ENCODE peak calls at places on chromosomes 3 and 15, in five cellular contexts. P is neural progenitor cell, U is PC-3, O is GM23248, R is HCT116. E is an unnamed sample.

GRCh38 chr3:115071122-115071521 is 76.0 kb downstream of the ZBTB20 start:
- DNase-seq in O (peak), U (no peak), R (no peak), P (no peak), E (no peak)

GRCh38 chr3:52524258-52524751 is 9.4 kb downstream of the NT5DC2 start:
- DNase-seq in R (no peak), U (no peak), P (no peak), O (no peak), E (no peak)

GRCh38 chr3:114554716-114555115 is 260.9 kb downstream of the TIGIT start:
- DNase-seq in U (no peak), P (no peak), R (no peak), O (peak), E (no peak)

GRCh38 chr3:143974181-143974876 is 2.7 kb downstream of the DIPK2A start:
- DNase-seq in P (no peak), R (no peak), U (no peak), O (no peak), E (no peak)

GRCh38 chr3:359672-360071 is 163.1 kb downstream of the CHL1 start:
- DNase-seq in U (no peak), O (no peak), R (no peak), P (no peak), E (no peak)

GRCh38 chr3:110576962-110577361 is 494.7 kb upstream of the NECTIN3 start:
- DNase-seq in U (peak), O (peak), R (peak), P (peak), E (no peak)

GRCh38 chr15:71788646-71789579 is 21.4 kb upstream of the NR2E3 start:
- DNase-seq in R (no peak), O (no peak), P (no peak), U (no peak), E (no peak)

GRCh38 chr3:183988216-183988790 is 29.4 kb downstream of the ABCC5 start:
- DNase-seq in R (no peak), U (no peak), P (no peak), O (peak), E (no peak)

GRCh38 chr3:174442317-174442682 is 416.8 kb upstream of the NAALADL2 start:
- DNase-seq in R (no peak), O (peak), U (peak), P (no peak), E (no peak)

GRCh38 chr3:126517291-126517951 is at the start of gene UROC1:
- DNase-seq in R (no peak), O (no peak), P (no peak), U (no peak), E (no peak)

GRCh38 chr3:31399270-31399669 is 133.5 kb upstream of the STT3B start:
- DNase-seq in O (no peak), R (no peak), U (no peak), P (no peak), E (no peak)

GRCh38 chr3:80263260-80263659 is 495.5 kb upstream of the ROBO1 start:
- DNase-seq in U (no peak), P (no peak), O (no peak), R (no peak), E (no peak)

GRCh38 chr3:9715127-9715526 is 11.5 kb downstream of the CPNE9 start:
- DNase-seq in R (peak), U (peak), O (no peak), P (peak), E (no peak)

DNA sequence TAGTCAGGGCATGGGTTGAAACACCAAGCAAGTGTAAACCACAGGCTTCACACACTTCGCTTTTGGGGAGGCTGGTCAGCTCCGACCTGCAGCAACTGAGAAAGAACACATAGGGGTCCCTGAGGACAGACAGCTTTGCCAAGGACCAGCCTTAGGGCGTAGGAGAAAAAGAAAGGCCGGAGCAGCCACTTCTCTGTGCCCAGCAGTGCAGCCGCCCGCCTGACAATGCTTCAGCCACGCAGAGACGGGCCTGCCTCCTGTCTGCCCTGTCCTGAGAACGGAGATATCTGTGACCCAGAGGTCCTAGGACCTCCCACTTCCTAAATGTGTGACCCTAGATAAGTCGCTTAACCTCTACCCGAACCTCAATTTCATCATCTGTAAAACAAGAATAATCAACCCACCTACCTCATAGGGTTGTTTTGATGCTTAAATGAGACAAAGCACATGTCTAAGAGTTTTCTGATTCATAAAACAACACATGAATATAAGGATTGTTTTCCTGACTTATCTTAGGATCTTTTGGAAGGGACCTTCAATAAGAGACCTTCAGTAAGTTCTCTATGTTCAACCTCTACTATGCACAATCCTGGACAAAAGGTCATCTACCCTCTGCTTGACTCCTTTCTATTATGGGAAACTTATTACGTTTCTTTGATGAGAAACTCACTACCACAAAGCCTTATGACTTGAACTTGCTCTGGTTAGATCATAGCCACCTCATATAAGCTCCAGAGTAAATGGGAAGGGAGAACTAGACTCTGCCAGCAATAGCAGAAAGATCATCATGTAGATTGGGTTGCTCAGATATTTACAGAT is 32.9 kb upstream of the RFTN1 start:
- DNase-seq in R (no peak), P (no peak), U (no peak), O (no peak), E (no peak)
- TF ChIP-seq EZH2phosphoT487 in R (no peak), P (no peak), U (no peak), O (no peak), E (no peak)

GRCh38 chr3:64443553-64444331 is 218.5 kb upstream of the PRICKLE2 start:
- DNase-seq in O (peak), P (no peak), U (no peak), R (no peak), E (no peak)

GRCh38 chr3:64441861-64442260 is 216.6 kb upstream of the PRICKLE2 start:
- DNase-seq in R (no peak), O (no peak), U (no peak), P (no peak), E (no peak)

GRCh38 chr3:64445318-64446300 is 220.3 kb upstream of the PRICKLE2 start:
- DNase-seq in R (no peak), U (no peak), O (peak), P (peak), E (no peak)

GRCh38 chr3:64449026-64449425 is 223.8 kb upstream of the PRICKLE2 start:
- DNase-seq in P (no peak), R (no peak), O (no peak), U (no peak), E (no peak)

GRCh38 chr3:64444619-64445317 is 219.5 kb upstream of the PRICKLE2 start:
- DNase-seq in P (peak), O (peak), R (no peak), U (no peak), E (peak)
- TF ChIP-seq EZH2 in P (no peak), O (no peak), R (no peak), U (no peak), E (no peak)

DNA sequence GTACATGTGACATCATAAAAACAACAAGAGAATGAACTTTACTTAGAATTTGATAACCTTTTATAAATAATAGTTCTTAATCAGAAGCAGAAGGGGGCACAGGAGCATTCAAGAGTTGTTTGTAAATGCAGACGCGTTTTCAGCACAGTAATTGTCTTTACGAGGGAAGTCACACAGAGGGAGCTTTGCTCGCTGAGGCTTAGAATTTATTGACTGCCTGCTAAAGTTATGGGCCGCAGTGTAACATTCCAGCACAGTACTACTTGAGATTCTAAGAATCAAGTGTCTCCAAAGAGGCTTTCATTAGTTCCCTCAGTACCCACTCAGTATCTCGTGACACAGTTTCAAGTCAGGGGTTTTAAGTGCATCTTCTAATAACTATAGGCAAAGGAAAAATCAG is 288.7 kb downstream of the NR2F2 start:
- DNase-seq in U (no peak), R (no peak), O (no peak), P (peak), E (no peak)
- TF ChIP-seq EZH2phosphoT487 in U (no peak), R (no peak), O (no peak), P (no peak), E (no peak)

GRCh38 chr3:148697311-148698189 is at the start of gene AGTR1:
- DNase-seq in R (no peak), P (peak), O (peak), U (no peak), E (no peak)
- TF ChIP-seq EZH2 in R (no peak), P (no peak), O (no peak), U (peak), E (no peak)

GRCh38 chr3:187114511-187114910 is 24.8 kb downstream of the RPL39L start:
- DNase-seq in P (no peak), R (no peak), O (no peak), U (no peak), E (no peak)

GRCh38 chr3:187107989-187108388 is 31.3 kb downstream of the RPL39L start:
- DNase-seq in R (no peak), O (no peak), P (no peak), U (no peak), E (no peak)

GRCh38 chr3:187110156-187110555 is 29.1 kb downstream of the RPL39L start:
- DNase-seq in U (no peak), P (no peak), R (no peak), O (no peak), E (no peak)

DNA sequence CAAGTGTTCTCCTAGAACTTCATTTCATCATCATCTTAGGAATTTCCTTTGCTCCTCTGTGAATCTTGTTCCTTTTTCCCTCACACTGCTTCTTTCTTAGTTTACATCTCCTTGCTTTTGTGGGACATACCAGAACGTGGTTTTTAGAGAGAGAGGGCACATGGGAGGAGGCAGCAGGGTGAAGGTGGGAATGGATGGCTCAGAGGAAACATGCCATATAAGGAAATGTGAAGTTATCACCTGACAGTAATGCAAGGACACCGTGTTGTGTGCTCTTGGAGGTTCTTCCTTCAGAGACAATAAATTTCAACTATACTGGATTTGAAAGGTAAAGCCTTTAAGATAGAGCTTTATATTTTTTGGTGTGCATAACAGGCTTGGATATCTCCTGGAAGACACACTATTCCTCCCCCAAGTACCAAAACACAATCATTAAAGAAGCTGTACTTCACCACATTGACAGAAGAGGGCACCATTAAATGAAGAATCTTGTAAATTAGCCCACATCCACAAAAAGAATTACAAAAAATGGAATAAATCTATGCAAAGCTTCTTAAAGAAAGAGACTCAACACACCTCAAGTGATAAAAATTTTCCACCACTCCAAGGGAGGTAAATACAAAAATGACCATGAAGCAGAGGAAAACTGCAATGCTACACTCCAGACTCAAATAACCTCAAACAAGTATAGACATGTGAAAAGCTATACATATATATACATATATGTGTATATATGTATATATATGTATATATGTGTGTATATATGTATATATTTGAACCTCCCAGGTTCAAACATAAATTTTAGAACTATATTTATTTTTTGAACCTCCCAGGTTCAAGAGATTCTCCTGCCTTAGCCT is 26.1 kb downstream of the RPL39L start:
- DNase-seq in P (no peak), R (peak), O (peak), U (peak), E (peak)
- TF ChIP-seq EZH2phosphoT487 in P (no peak), R (no peak), O (no peak), U (no peak), E (no peak)

DNA sequence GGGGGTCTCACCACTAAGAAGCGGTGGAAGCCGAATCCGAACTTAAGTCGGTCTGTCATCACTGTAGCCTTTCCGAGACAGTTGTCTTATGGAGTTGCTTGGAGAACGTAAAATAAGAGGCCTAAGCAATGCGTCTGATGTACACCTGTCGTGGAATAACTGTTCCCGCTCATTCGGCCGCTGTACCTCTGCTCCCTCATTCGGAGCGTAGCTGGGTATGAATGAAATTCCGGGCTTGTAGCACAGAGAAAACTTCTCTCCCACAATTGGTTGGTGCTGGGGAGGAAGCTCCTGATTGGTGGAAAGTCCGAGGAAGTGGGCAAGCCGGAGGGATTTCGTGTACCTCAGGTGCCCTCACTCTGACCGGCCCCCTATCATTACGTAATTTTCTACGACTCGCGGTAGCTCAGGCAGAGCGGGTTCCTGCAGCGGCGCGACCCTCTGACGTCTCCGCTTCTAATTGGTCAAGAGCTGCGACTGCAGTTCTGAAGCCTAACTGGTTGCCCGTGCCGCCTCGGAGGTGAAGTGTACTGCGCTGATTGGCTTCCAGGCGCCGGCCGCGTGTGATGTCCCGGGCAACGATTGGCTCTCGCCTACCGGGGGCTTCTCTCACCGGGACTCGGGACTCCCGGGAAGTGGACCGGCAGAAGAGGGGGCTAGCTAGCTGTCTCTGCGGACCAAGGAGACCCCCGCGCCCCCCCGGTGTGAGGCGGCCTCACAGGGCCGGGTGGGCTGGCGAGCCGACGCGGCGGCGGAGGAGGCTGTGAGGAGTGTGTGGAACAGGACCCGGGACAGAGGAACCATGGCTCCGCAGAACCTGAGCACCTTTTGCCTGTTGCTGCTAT is at the start of gene DNAJB11:
- DNase-seq in R (peak), P (peak), O (peak), U (peak), E (peak)
- TF ChIP-seq EZH2 in R (no peak), P (no peak), O (no peak), U (no peak), E (no peak)

GRCh38 chr15:68578960-68579935 is at the start of gene CORO2B:
- DNase-seq in P (peak), O (peak), R (no peak), U (peak), E (no peak)

GRCh38 chr15:68582236-68582635 is 3.4 kb downstream of the CORO2B start:
- DNase-seq in U (no peak), R (no peak), P (no peak), O (no peak), E (no peak)

GRCh38 chr15:68581725-68582124 is 2.9 kb downstream of the CORO2B start:
- DNase-seq in O (no peak), P (no peak), U (no peak), R (no peak), E (no peak)

GRCh38 chr15:68580026-68580882 is 1.5 kb downstream of the CORO2B start:
- DNase-seq in O (no peak), U (no peak), R (no peak), P (no peak), E (no peak)

DNA sequence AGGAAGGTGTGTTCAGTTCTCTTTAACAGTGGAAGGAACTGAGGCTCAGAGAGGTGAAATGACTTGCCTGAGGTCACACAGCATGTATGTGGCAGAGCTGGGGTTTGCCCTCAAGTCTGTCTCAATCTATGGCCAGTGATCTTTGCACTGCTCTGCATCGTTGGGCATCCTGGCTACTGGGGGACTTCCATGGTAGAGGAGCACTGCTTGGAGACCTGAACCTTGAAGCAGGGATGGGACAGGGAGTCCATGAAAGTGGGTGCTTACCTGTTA is 2.0 kb downstream of the CORO2B start:
- DNase-seq in O (no peak), P (no peak), R (no peak), U (no peak), E (no peak)
- TF ChIP-seq EZH2phosphoT487 in O (no peak), P (no peak), R (no peak), U (no peak), E (no peak)

DNA sequence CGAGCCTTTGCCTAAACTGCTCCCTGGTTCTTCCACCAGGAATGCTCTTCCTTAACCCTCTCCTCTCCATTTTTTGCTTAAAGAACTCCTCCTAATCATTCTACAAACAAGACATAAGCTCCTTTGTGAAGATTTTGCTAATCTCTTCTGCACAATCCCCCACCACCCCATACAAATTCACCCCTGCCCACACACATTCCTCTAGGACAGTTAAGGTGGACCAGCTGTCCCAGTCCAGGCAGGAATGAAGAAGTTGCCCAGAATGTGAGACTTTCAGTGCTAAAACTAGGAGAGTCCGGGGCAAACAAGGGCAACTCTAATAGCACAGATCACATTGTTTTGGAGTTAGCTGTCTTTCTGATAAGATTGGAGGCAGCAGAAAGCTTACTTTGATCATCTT is 13.9 kb upstream of the FAM174B start:
- DNase-seq in U (no peak), P (peak), R (no peak), O (no peak), E (no peak)
- TF ChIP-seq EZH2 in U (no peak), P (no peak), R (no peak), O (no peak), E (no peak)

GRCh38 chr15:77550275-77551251 is 82.1 kb downstream of the LINGO1 start:
- DNase-seq in O (no peak), U (no peak), R (no peak), P (no peak), E (no peak)

GRCh38 chr15:77547801-77548607 is 84.7 kb downstream of the LINGO1 start:
- DNase-seq in U (no peak), R (no peak), O (no peak), P (no peak), E (no peak)

GRCh38 chr15:77549552-77550274 is 83.0 kb downstream of the LINGO1 start:
- DNase-seq in R (no peak), P (no peak), O (no peak), U (no peak), E (no peak)

GRCh38 chr15:77546870-77547269 is 85.8 kb downstream of the LINGO1 start:
- DNase-seq in R (no peak), O (no peak), U (no peak), P (no peak), E (no peak)

DNA sequence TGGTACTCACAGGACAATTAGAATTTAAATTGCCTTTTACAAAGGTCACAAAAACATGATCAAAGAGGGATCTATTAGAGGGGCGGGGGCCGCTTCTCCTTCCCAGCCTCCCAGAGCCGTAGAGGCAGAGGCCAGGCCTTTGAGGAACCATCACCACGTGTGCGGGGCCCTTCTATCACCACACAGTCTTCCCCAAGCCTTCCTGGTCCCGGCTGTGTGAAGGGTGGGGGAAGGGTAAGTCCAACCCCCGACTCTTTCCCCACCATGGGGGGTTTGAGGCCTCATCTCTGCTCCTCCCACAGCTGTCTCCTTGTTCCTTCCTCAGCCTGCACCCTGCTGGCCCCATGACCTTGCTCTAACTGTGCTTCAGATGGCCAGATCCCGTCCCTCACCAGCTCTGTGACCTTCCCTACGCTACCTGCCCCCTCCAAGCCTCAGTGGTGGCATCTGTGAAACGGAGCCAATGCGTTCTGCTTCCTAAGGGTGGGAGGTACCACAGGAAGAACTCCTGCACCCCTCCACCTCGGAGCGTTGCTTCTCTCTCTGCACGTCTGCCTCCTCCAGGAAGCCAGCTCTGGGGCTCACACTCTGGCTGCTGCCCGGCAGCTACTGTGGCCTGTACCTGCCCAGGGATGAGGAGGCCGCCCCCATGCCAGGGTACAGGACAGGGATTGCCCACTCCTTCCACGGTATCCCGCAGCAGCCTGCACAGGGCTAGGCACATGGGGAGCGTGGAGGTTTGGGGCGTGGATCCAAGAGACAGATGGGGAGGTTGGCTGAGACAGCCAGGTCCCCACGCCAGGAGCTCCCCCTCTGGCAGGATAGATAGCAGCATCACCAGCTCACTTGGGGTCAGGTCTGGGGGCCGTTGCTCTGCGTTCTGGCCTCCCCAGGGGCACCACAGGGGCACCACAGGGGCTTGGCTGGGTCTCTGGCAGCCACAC is 83.8 kb downstream of the LINGO1 start:
- DNase-seq in U (no peak), R (no peak), O (no peak), P (peak), E (no peak)
- TF ChIP-seq EZH2phosphoT487 in U (no peak), R (no peak), O (no peak), P (no peak), E (no peak)